ENCODE peak calls at places on chromosomes 11 and 22, in eight cellular contexts. One of them, this sample, is unnamed.
A peak's percentile ranks its signal among the peaks of the same experiment; 100 is the strongest.

GRCh38 chr11:61820174-61820573 is 3.4 kb upstream of the FADS1 start:
- DNase-seq in CD4-positive, alpha-beta T cell: no peak
- DNase-seq in fibroblast of pulmonary artery: no peak
- DNase-seq in Panc1: no peak
- DNase-seq in IMR-90: peak; percentile 65
- DNase-seq in AG09319: no peak
- DNase-seq in lung: no peak
- DNase-seq in mucosa of descending colon: no peak
- DNase-seq in this sample: no peak

GRCh38 chr11:57763568-57763967 is 2.0 kb downstream of the CTNND1 start:
- DNase-seq in CD4-positive, alpha-beta T cell: no peak
- DNase-seq in Panc1: no peak
- DNase-seq in IMR-90: peak; percentile 53
- DNase-seq in lung: no peak
- DNase-seq in fibroblast of pulmonary artery: peak; percentile 53
- DNase-seq in AG09319: no peak
- DNase-seq in mucosa of descending colon: no peak
- DNase-seq in this sample: no peak

GRCh38 chr11:119697445-119697844 is 31.6 kb downstream of the NECTIN1 start:
- DNase-seq in CD4-positive, alpha-beta T cell: no peak
- DNase-seq in mucosa of descending colon: no peak
- DNase-seq in lung: no peak
- DNase-seq in AG09319: no peak
- DNase-seq in Panc1: no peak
- DNase-seq in IMR-90: no peak
- DNase-seq in fibroblast of pulmonary artery: no peak
- DNase-seq in this sample: no peak

GRCh38 chr22:22728382-22728781 is 84.0 kb downstream of the GGTLC2 start:
- DNase-seq in mucosa of descending colon: no peak
- DNase-seq in Panc1: no peak
- DNase-seq in CD4-positive, alpha-beta T cell: no peak
- DNase-seq in fibroblast of pulmonary artery: no peak
- DNase-seq in lung: no peak
- DNase-seq in AG09319: no peak
- DNase-seq in IMR-90: no peak
- DNase-seq in this sample: no peak

GRCh38 chr22:46965552-46966494 is 203.4 kb downstream of the TBC1D22A start:
- DNase-seq in lung: no peak
- DNase-seq in Panc1: no peak
- DNase-seq in fibroblast of pulmonary artery: no peak
- DNase-seq in mucosa of descending colon: no peak
- DNase-seq in CD4-positive, alpha-beta T cell: no peak
- DNase-seq in AG09319: no peak
- DNase-seq in IMR-90: peak; percentile 7
- DNase-seq in this sample: no peak

GRCh38 chr11:131886201-131886600 is 515.8 kb downstream of the NTM start:
- DNase-seq in CD4-positive, alpha-beta T cell: no peak
- DNase-seq in AG09319: no peak
- DNase-seq in fibroblast of pulmonary artery: no peak
- DNase-seq in IMR-90: no peak
- DNase-seq in Panc1: no peak
- DNase-seq in mucosa of descending colon: no peak
- DNase-seq in lung: no peak
- DNase-seq in this sample: no peak

GRCh38 chr11:31625868-31626267 is 116.3 kb downstream of the ELP4 start:
- DNase-seq in fibroblast of pulmonary artery: no peak
- DNase-seq in IMR-90: no peak
- DNase-seq in CD4-positive, alpha-beta T cell: no peak
- DNase-seq in AG09319: no peak
- DNase-seq in mucosa of descending colon: no peak
- DNase-seq in lung: no peak
- DNase-seq in Panc1: no peak
- DNase-seq in this sample: no peak

GRCh38 chr22:43293661-43294392 is 49.3 kb downstream of the SCUBE1 start:
- DNase-seq in mucosa of descending colon: peak; percentile 86
- DNase-seq in fibroblast of pulmonary artery: peak; percentile 38
- DNase-seq in AG09319: no peak
- DNase-seq in lung: peak; percentile 48
- DNase-seq in CD4-positive, alpha-beta T cell: no peak
- DNase-seq in IMR-90: peak; percentile 60
- DNase-seq in Panc1: no peak
- DNase-seq in this sample: no peak

GRCh38 chr11:75547617-75548054 is 14.4 kb upstream of the SERPINH1 start:
- DNase-seq in lung: peak; percentile 72
- DNase-seq in Panc1: no peak
- DNase-seq in CD4-positive, alpha-beta T cell: no peak
- DNase-seq in IMR-90: peak; percentile 65
- DNase-seq in AG09319: no peak
- DNase-seq in fibroblast of pulmonary artery: peak; percentile 77
- DNase-seq in mucosa of descending colon: no peak
- DNase-seq in this sample: no peak

GRCh38 chr11:59456661-59457060 is at the start of gene OR4D6:
- DNase-seq in lung: no peak
- DNase-seq in AG09319: no peak
- DNase-seq in CD4-positive, alpha-beta T cell: no peak
- DNase-seq in fibroblast of pulmonary artery: no peak
- DNase-seq in IMR-90: no peak
- DNase-seq in Panc1: no peak
- DNase-seq in mucosa of descending colon: no peak
- DNase-seq in this sample: no peak
- TF ChIP-seq CTCF in lung: no peak
- TF ChIP-seq CTCF in AG09319: no peak
- TF ChIP-seq CTCF in CD4-positive, alpha-beta T cell: no peak
- TF ChIP-seq CTCF in fibroblast of pulmonary artery: no peak
- TF ChIP-seq CTCF in IMR-90: no peak
- TF ChIP-seq CTCF in Panc1: no peak
- TF ChIP-seq CTCF in mucosa of descending colon: no peak
- TF ChIP-seq CTCF in this sample: no peak

GRCh38 chr11:122833133-122833470 is 5.2 kb upstream of the CRTAM start:
- DNase-seq in CD4-positive, alpha-beta T cell: no peak
- DNase-seq in AG09319: no peak
- DNase-seq in IMR-90: no peak
- DNase-seq in fibroblast of pulmonary artery: no peak
- DNase-seq in mucosa of descending colon: no peak
- DNase-seq in Panc1: no peak
- DNase-seq in lung: no peak
- DNase-seq in this sample: no peak
- TF ChIP-seq CTCF in CD4-positive, alpha-beta T cell: no peak
- TF ChIP-seq CTCF in AG09319: no peak
- TF ChIP-seq CTCF in IMR-90: no peak
- TF ChIP-seq CTCF in fibroblast of pulmonary artery: no peak
- TF ChIP-seq CTCF in mucosa of descending colon: no peak
- TF ChIP-seq CTCF in Panc1: no peak
- TF ChIP-seq CTCF in lung: no peak
- TF ChIP-seq CTCF in this sample: no peak

GRCh38 chr11:108213784-108214183 is 8.7 kb downstream of the NPAT start:
- DNase-seq in fibroblast of pulmonary artery: no peak
- DNase-seq in AG09319: no peak
- DNase-seq in mucosa of descending colon: no peak
- DNase-seq in lung: no peak
- DNase-seq in CD4-positive, alpha-beta T cell: no peak
- DNase-seq in Panc1: no peak
- DNase-seq in IMR-90: no peak
- DNase-seq in this sample: no peak
- TF ChIP-seq CTCF in fibroblast of pulmonary artery: no peak
- TF ChIP-seq CTCF in AG09319: no peak
- TF ChIP-seq CTCF in mucosa of descending colon: no peak
- TF ChIP-seq CTCF in lung: no peak
- TF ChIP-seq CTCF in CD4-positive, alpha-beta T cell: no peak
- TF ChIP-seq CTCF in Panc1: no peak
- TF ChIP-seq CTCF in IMR-90: no peak
- TF ChIP-seq CTCF in this sample: no peak

GRCh38 chr11:116424615-116425261 is 348.0 kb downstream of the BUD13 start:
- DNase-seq in lung: no peak
- DNase-seq in mucosa of descending colon: no peak
- DNase-seq in fibroblast of pulmonary artery: no peak
- DNase-seq in IMR-90: no peak
- DNase-seq in AG09319: no peak
- DNase-seq in Panc1: no peak
- DNase-seq in CD4-positive, alpha-beta T cell: no peak
- DNase-seq in this sample: no peak
- TF ChIP-seq CTCF in lung: no peak
- TF ChIP-seq CTCF in mucosa of descending colon: no peak
- TF ChIP-seq CTCF in fibroblast of pulmonary artery: no peak
- TF ChIP-seq CTCF in IMR-90: no peak
- TF ChIP-seq CTCF in AG09319: no peak
- TF ChIP-seq CTCF in Panc1: no peak
- TF ChIP-seq CTCF in CD4-positive, alpha-beta T cell: no peak
- TF ChIP-seq CTCF in this sample: no peak

GRCh38 chr11:64566915-64567882 is 23.8 kb upstream of the SLC22A12 start:
- DNase-seq in lung: no peak
- DNase-seq in CD4-positive, alpha-beta T cell: no peak
- DNase-seq in Panc1: no peak
- DNase-seq in mucosa of descending colon: no peak
- DNase-seq in fibroblast of pulmonary artery: no peak
- DNase-seq in AG09319: no peak
- DNase-seq in IMR-90: no peak
- DNase-seq in this sample: peak; percentile 77

GRCh38 chr11:64566042-64566914 is 24.7 kb upstream of the SLC22A12 start:
- DNase-seq in IMR-90: peak; percentile 65
- DNase-seq in Panc1: no peak
- DNase-seq in lung: peak; percentile 48
- DNase-seq in mucosa of descending colon: peak; percentile 63
- DNase-seq in fibroblast of pulmonary artery: peak; percentile 84
- DNase-seq in CD4-positive, alpha-beta T cell: no peak
- DNase-seq in AG09319: no peak
- DNase-seq in this sample: no peak

GRCh38 chr11:64563966-64564365 is 27.1 kb upstream of the SLC22A12 start:
- DNase-seq in fibroblast of pulmonary artery: no peak
- DNase-seq in Panc1: no peak
- DNase-seq in AG09319: no peak
- DNase-seq in lung: no peak
- DNase-seq in IMR-90: no peak
- DNase-seq in mucosa of descending colon: no peak
- DNase-seq in CD4-positive, alpha-beta T cell: no peak
- DNase-seq in this sample: peak; percentile 85

GRCh38 chr11:64564419-64564818 is 26.6 kb upstream of the SLC22A12 start:
- DNase-seq in CD4-positive, alpha-beta T cell: no peak
- DNase-seq in IMR-90: no peak
- DNase-seq in Panc1: no peak
- DNase-seq in fibroblast of pulmonary artery: no peak
- DNase-seq in mucosa of descending colon: no peak
- DNase-seq in lung: no peak
- DNase-seq in AG09319: no peak
- DNase-seq in this sample: peak; percentile 68

DNA sequence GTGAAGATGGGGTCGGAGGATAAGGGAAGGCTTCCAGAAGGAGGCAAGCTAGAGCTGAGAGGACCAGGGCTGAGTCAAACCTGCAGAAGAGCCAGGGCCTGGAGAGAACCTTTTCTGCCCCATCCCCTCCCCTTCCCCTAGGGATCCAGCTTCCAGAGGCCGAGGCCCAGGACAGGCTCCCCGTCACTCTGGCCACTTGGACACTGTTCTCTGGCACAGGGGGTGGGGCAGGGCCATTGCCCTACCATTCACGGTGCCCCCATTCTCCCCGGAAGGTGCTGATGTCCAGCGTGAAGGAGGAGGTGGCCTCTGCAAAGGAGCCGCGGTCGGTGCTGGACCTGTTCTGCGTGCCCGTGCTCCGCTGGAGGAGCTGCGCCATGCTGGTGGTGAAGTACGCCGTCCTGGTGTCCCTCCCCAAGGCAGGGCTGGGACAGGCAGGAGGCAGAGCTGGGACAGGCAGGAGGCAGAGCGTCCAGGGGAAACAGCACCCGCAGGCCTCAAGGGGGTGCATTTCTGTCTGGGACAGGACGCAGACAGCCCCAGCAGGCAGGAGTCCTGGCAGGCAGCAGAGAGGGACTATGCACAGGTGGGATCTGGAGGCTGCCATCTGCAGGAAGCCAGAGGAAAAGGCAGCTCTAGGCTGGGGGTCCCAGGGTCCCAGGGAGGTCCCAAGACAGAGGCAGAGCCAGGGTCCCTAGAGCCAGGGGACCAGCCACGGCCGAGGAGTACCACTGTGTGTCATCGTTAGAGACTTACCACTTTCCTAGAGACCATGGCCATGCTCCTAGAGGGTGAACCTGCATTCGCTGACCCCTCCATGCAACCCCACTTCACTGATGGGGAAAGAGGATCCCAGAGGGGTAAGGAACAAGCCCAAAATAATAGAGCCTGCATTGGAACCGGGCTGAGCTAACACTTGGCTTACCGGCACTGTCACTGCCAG is 25.8 kb upstream of the SLC22A12 start:
- DNase-seq in IMR-90: no peak
- DNase-seq in fibroblast of pulmonary artery: no peak
- DNase-seq in CD4-positive, alpha-beta T cell: no peak
- DNase-seq in AG09319: no peak
- DNase-seq in lung: no peak
- DNase-seq in mucosa of descending colon: no peak
- DNase-seq in Panc1: no peak
- DNase-seq in this sample: peak; percentile 86
- TF ChIP-seq CTCF in IMR-90: no peak
- TF ChIP-seq CTCF in fibroblast of pulmonary artery: no peak
- TF ChIP-seq CTCF in CD4-positive, alpha-beta T cell: no peak
- TF ChIP-seq CTCF in AG09319: no peak
- TF ChIP-seq CTCF in lung: no peak
- TF ChIP-seq CTCF in mucosa of descending colon: no peak
- TF ChIP-seq CTCF in Panc1: no peak
- TF ChIP-seq CTCF in this sample: no peak

GRCh38 chr11:124327775-124328174 is 7.8 kb upstream of the OR8D2 start:
- DNase-seq in IMR-90: no peak
- DNase-seq in CD4-positive, alpha-beta T cell: no peak
- DNase-seq in mucosa of descending colon: no peak
- DNase-seq in lung: no peak
- DNase-seq in fibroblast of pulmonary artery: no peak
- DNase-seq in Panc1: no peak
- DNase-seq in AG09319: no peak
- DNase-seq in this sample: no peak

GRCh38 chr11:124331873-124332272 is 11.9 kb upstream of the OR8D2 start:
- DNase-seq in AG09319: no peak
- DNase-seq in Panc1: no peak
- DNase-seq in lung: no peak
- DNase-seq in CD4-positive, alpha-beta T cell: no peak
- DNase-seq in mucosa of descending colon: no peak
- DNase-seq in fibroblast of pulmonary artery: no peak
- DNase-seq in IMR-90: no peak
- DNase-seq in this sample: no peak

DNA sequence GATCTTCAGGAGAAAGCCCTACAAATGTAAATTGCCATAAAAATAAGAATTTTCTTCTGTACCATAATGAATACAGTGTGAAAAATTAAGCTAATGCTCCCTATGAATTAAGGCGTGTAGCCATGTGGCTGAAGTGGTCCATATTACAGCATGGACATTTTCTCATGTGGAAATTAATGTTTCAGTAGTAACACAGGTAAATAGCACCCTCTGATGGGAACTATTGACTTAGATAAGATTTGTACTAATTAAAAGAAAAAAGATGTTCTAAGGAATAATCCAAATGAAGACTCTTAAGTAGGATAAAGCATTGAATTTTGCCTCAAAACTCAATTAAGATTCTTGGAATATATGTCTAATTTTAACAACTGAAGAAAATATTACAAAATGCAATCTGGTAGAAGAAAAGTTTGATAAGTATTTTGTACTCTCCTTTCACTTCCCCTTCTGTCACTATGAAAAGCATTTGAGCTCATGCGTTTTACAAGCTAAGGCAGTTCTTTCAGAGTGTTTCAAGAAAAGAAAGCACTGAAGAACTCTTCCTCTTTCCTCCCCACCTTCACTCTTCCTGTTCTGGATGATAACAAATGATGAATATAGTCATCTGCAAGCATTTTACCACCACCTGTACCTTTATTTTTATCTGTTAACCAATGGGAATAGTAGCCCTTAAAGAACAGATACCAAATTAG is 9.9 kb upstream of the OR8D2 start:
- DNase-seq in mucosa of descending colon: no peak
- DNase-seq in Panc1: no peak
- DNase-seq in IMR-90: peak; percentile 2
- DNase-seq in AG09319: no peak
- DNase-seq in fibroblast of pulmonary artery: peak; percentile 47
- DNase-seq in CD4-positive, alpha-beta T cell: no peak
- DNase-seq in lung: no peak
- DNase-seq in this sample: no peak
- TF ChIP-seq CTCF in mucosa of descending colon: no peak
- TF ChIP-seq CTCF in Panc1: no peak
- TF ChIP-seq CTCF in IMR-90: peak; percentile 30
- TF ChIP-seq CTCF in AG09319: peak; percentile 1
- TF ChIP-seq CTCF in fibroblast of pulmonary artery: peak; percentile 3
- TF ChIP-seq CTCF in CD4-positive, alpha-beta T cell: no peak
- TF ChIP-seq CTCF in lung: no peak
- TF ChIP-seq CTCF in this sample: peak; percentile 36